ENCODE peak calls at places on chromosomes 2 and 18, in eight cellular contexts. One of them, this sample, is unnamed.

GRCh38 chr2:43269706-43270105 is 43.3 kb upstream of the ZFP36L2 start:
- DNase-seq in sigmoid colon: peak; percentile 92
- DNase-seq in GM12878: no peak
- DNase-seq in stomach: peak; percentile 28
- DNase-seq in transverse colon: peak; percentile 62
- DNase-seq in K562: no peak
- DNase-seq in upper lobe of left lung: peak; percentile 71
- DNase-seq in HepG2: no peak
- DNase-seq in this sample: peak; percentile 88

GRCh38 chr2:240972636-240973521 is 25.5 kb upstream of the SNED1 start:
- DNase-seq in sigmoid colon: no peak
- DNase-seq in GM12878: no peak
- DNase-seq in stomach: peak; percentile 48
- DNase-seq in transverse colon: no peak
- DNase-seq in K562: no peak
- DNase-seq in upper lobe of left lung: no peak
- DNase-seq in HepG2: no peak
- DNase-seq in this sample: peak; percentile 71

GRCh38 chr2:234134496-234134895 is 84.0 kb downstream of the SPP2 start:
- DNase-seq in sigmoid colon: no peak
- DNase-seq in GM12878: no peak
- DNase-seq in stomach: no peak
- DNase-seq in transverse colon: no peak
- DNase-seq in K562: no peak
- DNase-seq in upper lobe of left lung: no peak
- DNase-seq in HepG2: no peak
- DNase-seq in this sample: no peak

GRCh38 chr2:3617198-3617890 is 22.4 kb downstream of the COLEC11 start:
- DNase-seq in sigmoid colon: peak; percentile 8
- DNase-seq in GM12878: no peak
- DNase-seq in stomach: peak; percentile 13
- DNase-seq in transverse colon: no peak
- DNase-seq in K562: no peak
- DNase-seq in upper lobe of left lung: no peak
- DNase-seq in HepG2: no peak
- DNase-seq in this sample: no peak

GRCh38 chr2:136207030-136207623 is 89.2 kb upstream of the CXCR4 start:
- DNase-seq in sigmoid colon: no peak
- DNase-seq in GM12878: peak; percentile 68
- DNase-seq in stomach: no peak
- DNase-seq in transverse colon: peak; percentile 40
- DNase-seq in K562: no peak
- DNase-seq in upper lobe of left lung: peak; percentile 62
- DNase-seq in HepG2: no peak
- DNase-seq in this sample: no peak

GRCh38 chr2:156841321-156841720 is 405.1 kb downstream of the GPD2 start:
- DNase-seq in sigmoid colon: no peak
- DNase-seq in GM12878: no peak
- DNase-seq in stomach: no peak
- DNase-seq in transverse colon: no peak
- DNase-seq in K562: no peak
- DNase-seq in upper lobe of left lung: no peak
- DNase-seq in HepG2: no peak
- DNase-seq in this sample: no peak

GRCh38 chr2:235996419-235996818 is 171.8 kb downstream of the GBX2 start:
- DNase-seq in sigmoid colon: no peak
- DNase-seq in GM12878: no peak
- DNase-seq in stomach: no peak
- DNase-seq in transverse colon: no peak
- DNase-seq in K562: no peak
- DNase-seq in upper lobe of left lung: no peak
- DNase-seq in HepG2: no peak
- DNase-seq in this sample: no peak

GRCh38 chr18:22185723-22186386 is 16.5 kb downstream of the GATA6 start:
- DNase-seq in sigmoid colon: no peak
- DNase-seq in GM12878: no peak
- DNase-seq in stomach: no peak
- DNase-seq in transverse colon: no peak
- DNase-seq in K562: no peak
- DNase-seq in upper lobe of left lung: no peak
- DNase-seq in HepG2: no peak
- DNase-seq in this sample: no peak

GRCh38 chr2:161992526-161992925 is 81.5 kb downstream of the DPP4 start:
- DNase-seq in sigmoid colon: no peak
- DNase-seq in GM12878: peak; percentile 11
- DNase-seq in stomach: no peak
- DNase-seq in transverse colon: no peak
- DNase-seq in K562: no peak
- DNase-seq in upper lobe of left lung: no peak
- DNase-seq in HepG2: no peak
- DNase-seq in this sample: no peak

GRCh38 chr2:36539631-36540030 is 58.3 kb downstream of the FEZ2 start:
- DNase-seq in sigmoid colon: no peak
- DNase-seq in GM12878: no peak
- DNase-seq in stomach: no peak
- DNase-seq in transverse colon: no peak
- DNase-seq in K562: no peak
- DNase-seq in upper lobe of left lung: no peak
- DNase-seq in HepG2: no peak
- DNase-seq in this sample: no peak

GRCh38 chr2:171260471-171261424 is 100.1 kb upstream of the TLK1 start:
- DNase-seq in sigmoid colon: no peak
- DNase-seq in GM12878: peak; percentile 55
- DNase-seq in stomach: no peak
- DNase-seq in transverse colon: no peak
- DNase-seq in K562: no peak
- DNase-seq in upper lobe of left lung: no peak
- DNase-seq in HepG2: peak; percentile 32
- DNase-seq in this sample: no peak

GRCh38 chr2:120395686-120396518 is 50.0 kb downstream of the INHBB start:
- DNase-seq in sigmoid colon: no peak
- DNase-seq in GM12878: no peak
- DNase-seq in stomach: peak; percentile 25
- DNase-seq in transverse colon: no peak
- DNase-seq in K562: no peak
- DNase-seq in upper lobe of left lung: peak; percentile 43
- DNase-seq in HepG2: peak; percentile 44
- DNase-seq in this sample: peak; percentile 74

DNA sequence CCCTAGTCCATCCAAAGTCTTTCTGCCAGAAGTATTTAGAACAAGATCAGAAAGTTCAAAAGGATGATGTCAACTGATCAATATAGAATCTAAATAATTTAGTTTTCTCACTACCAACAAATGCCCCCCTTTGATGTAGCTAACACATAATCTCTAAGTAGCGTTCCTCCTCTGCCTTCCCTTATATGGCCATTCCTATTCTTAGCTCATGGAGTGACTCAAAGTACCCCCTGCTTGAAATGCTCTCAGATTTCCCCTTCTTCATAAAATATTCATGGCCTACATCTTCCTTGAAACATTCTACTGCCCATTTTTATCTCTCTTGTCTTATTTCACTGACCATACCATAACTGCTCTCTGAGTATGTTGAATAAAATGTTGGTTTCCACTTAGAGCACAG is 151.5 kb downstream of the UPP2 start:
- DNase-seq in sigmoid colon: no peak
- DNase-seq in GM12878: no peak
- DNase-seq in stomach: no peak
- DNase-seq in transverse colon: no peak
- DNase-seq in K562: no peak
- DNase-seq in upper lobe of left lung: no peak
- DNase-seq in HepG2: no peak
- DNase-seq in this sample: no peak
- TF ChIP-seq POLR2A in sigmoid colon: no peak
- TF ChIP-seq POLR2A in GM12878: no peak
- TF ChIP-seq POLR2A in stomach: no peak
- TF ChIP-seq POLR2A in transverse colon: no peak
- TF ChIP-seq POLR2A in K562: no peak
- TF ChIP-seq POLR2A in upper lobe of left lung: no peak
- TF ChIP-seq POLR2A in HepG2: no peak
- TF ChIP-seq POLR2A in this sample: no peak

GRCh38 chr2:159893439-159893838 is 95.4 kb upstream of the CD302 start:
- DNase-seq in sigmoid colon: no peak
- DNase-seq in GM12878: no peak
- DNase-seq in stomach: no peak
- DNase-seq in transverse colon: no peak
- DNase-seq in K562: no peak
- DNase-seq in upper lobe of left lung: peak; percentile 29
- DNase-seq in HepG2: no peak
- DNase-seq in this sample: no peak
- TF ChIP-seq POLR2AphosphoS5 in sigmoid colon: no peak
- TF ChIP-seq POLR2AphosphoS5 in GM12878: no peak
- TF ChIP-seq POLR2AphosphoS5 in stomach: no peak
- TF ChIP-seq POLR2AphosphoS5 in transverse colon: no peak
- TF ChIP-seq POLR2AphosphoS5 in K562: no peak
- TF ChIP-seq POLR2AphosphoS5 in upper lobe of left lung: no peak
- TF ChIP-seq POLR2AphosphoS5 in HepG2: no peak
- TF ChIP-seq POLR2AphosphoS5 in this sample: no peak

DNA sequence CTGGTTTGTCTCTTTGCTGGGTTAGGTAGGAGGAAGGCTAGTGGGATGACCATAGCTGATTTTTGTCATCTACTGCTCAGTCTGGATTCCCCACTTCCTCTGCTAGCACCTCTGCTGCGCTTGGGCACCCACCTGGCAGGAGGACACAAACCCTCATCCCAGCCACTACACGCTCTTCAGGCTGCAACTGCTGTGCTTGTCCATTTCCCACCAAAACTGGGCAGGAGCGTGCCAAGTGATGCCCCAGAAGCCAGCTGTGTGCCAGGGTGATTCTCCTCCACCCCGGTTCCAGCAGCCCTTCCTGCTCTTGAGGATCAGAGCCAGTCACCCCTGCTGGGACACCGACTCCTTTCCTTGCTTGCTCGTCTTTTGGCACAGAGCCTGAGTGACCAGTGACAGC is 15.7 kb upstream of the PER2 start:
- DNase-seq in sigmoid colon: peak; percentile 25
- DNase-seq in GM12878: no peak
- DNase-seq in stomach: no peak
- DNase-seq in transverse colon: no peak
- DNase-seq in K562: no peak
- DNase-seq in upper lobe of left lung: no peak
- DNase-seq in HepG2: no peak
- DNase-seq in this sample: peak; percentile 40
- TF ChIP-seq EP300 in sigmoid colon: no peak
- TF ChIP-seq EP300 in GM12878: no peak
- TF ChIP-seq EP300 in stomach: no peak
- TF ChIP-seq EP300 in transverse colon: no peak
- TF ChIP-seq EP300 in K562: no peak
- TF ChIP-seq EP300 in upper lobe of left lung: no peak
- TF ChIP-seq EP300 in HepG2: no peak
- TF ChIP-seq EP300 in this sample: no peak

GRCh38 chr2:216674376-216674775 is 21.0 kb downstream of the IGFBP5 start:
- DNase-seq in sigmoid colon: no peak
- DNase-seq in GM12878: no peak
- DNase-seq in stomach: no peak
- DNase-seq in transverse colon: no peak
- DNase-seq in K562: no peak
- DNase-seq in upper lobe of left lung: no peak
- DNase-seq in HepG2: no peak
- DNase-seq in this sample: no peak
- TF ChIP-seq POLR2A in sigmoid colon: no peak
- TF ChIP-seq POLR2A in GM12878: no peak
- TF ChIP-seq POLR2A in stomach: no peak
- TF ChIP-seq POLR2A in transverse colon: no peak
- TF ChIP-seq POLR2A in K562: no peak
- TF ChIP-seq POLR2A in upper lobe of left lung: no peak
- TF ChIP-seq POLR2A in HepG2: no peak
- TF ChIP-seq POLR2A in this sample: no peak

DNA sequence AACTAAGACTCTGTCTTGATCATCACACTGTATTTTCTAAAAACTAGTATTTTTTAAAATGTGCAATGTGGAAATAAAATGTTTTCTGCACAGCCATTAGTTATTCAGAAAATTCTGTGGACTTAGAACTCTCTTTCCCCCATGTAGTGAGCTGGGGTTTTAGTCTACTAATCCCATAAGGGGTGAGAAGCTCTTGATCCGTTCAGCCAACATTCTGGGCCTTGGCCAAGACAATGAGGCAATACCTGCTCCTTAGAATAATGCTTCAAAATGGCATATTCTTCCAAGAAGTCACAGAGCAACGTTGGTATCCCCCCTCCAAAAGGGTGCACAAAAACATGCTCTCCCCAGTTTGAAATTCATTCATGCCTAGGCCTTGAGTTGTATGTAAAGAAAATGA is 4.0 kb downstream of the REEP1 start:
- DNase-seq in sigmoid colon: no peak
- DNase-seq in GM12878: no peak
- DNase-seq in stomach: no peak
- DNase-seq in transverse colon: no peak
- DNase-seq in K562: no peak
- DNase-seq in upper lobe of left lung: no peak
- DNase-seq in HepG2: no peak
- DNase-seq in this sample: no peak
- TF ChIP-seq POLR2AphosphoS5 in sigmoid colon: no peak
- TF ChIP-seq POLR2AphosphoS5 in GM12878: no peak
- TF ChIP-seq POLR2AphosphoS5 in stomach: no peak
- TF ChIP-seq POLR2AphosphoS5 in transverse colon: no peak
- TF ChIP-seq POLR2AphosphoS5 in K562: no peak
- TF ChIP-seq POLR2AphosphoS5 in upper lobe of left lung: no peak
- TF ChIP-seq POLR2AphosphoS5 in HepG2: no peak
- TF ChIP-seq POLR2AphosphoS5 in this sample: no peak

GRCh38 chr2:50752228-50752627 is 279.7 kb downstream of the NRXN1 start:
- DNase-seq in sigmoid colon: no peak
- DNase-seq in GM12878: no peak
- DNase-seq in stomach: no peak
- DNase-seq in transverse colon: no peak
- DNase-seq in K562: no peak
- DNase-seq in upper lobe of left lung: no peak
- DNase-seq in HepG2: no peak
- DNase-seq in this sample: no peak

GRCh38 chr2:50751255-50752069 is 280.5 kb downstream of the NRXN1 start:
- DNase-seq in sigmoid colon: no peak
- DNase-seq in GM12878: no peak
- DNase-seq in stomach: no peak
- DNase-seq in transverse colon: no peak
- DNase-seq in K562: no peak
- DNase-seq in upper lobe of left lung: no peak
- DNase-seq in HepG2: no peak
- DNase-seq in this sample: no peak

GRCh38 chr2:50746526-50746925 is 285.4 kb downstream of the NRXN1 start:
- DNase-seq in sigmoid colon: no peak
- DNase-seq in GM12878: no peak
- DNase-seq in stomach: no peak
- DNase-seq in transverse colon: no peak
- DNase-seq in K562: peak; percentile 13
- DNase-seq in upper lobe of left lung: no peak
- DNase-seq in HepG2: peak; percentile 22
- DNase-seq in this sample: no peak

GRCh38 chr2:50748652-50749174 is 283.2 kb downstream of the NRXN1 start:
- DNase-seq in sigmoid colon: no peak
- DNase-seq in GM12878: no peak
- DNase-seq in stomach: no peak
- DNase-seq in transverse colon: no peak
- DNase-seq in K562: no peak
- DNase-seq in upper lobe of left lung: no peak
- DNase-seq in HepG2: no peak
- DNase-seq in this sample: no peak

GRCh38 chr2:50749226-50749625 is 282.7 kb downstream of the NRXN1 start:
- DNase-seq in sigmoid colon: no peak
- DNase-seq in GM12878: no peak
- DNase-seq in stomach: no peak
- DNase-seq in transverse colon: no peak
- DNase-seq in K562: no peak
- DNase-seq in upper lobe of left lung: no peak
- DNase-seq in HepG2: no peak
- DNase-seq in this sample: no peak
- TF ChIP-seq EP300 in sigmoid colon: no peak
- TF ChIP-seq EP300 in GM12878: no peak
- TF ChIP-seq EP300 in stomach: no peak
- TF ChIP-seq EP300 in transverse colon: no peak
- TF ChIP-seq EP300 in K562: no peak
- TF ChIP-seq EP300 in upper lobe of left lung: no peak
- TF ChIP-seq EP300 in HepG2: no peak
- TF ChIP-seq EP300 in this sample: no peak

This sample was measured in suprapubic skin.